ENCODE peak calls at places on chromosome 2, in six cellular contexts. One of them, this sample, is unnamed. For H3K4me1, the result is how much of the 10 kb centered on the place peaks cover.

GRCh38 chr2:97718051-97718882 is 4.9 kb downstream of the ZAP70 start:
- DNase-seq in A549: no peak
- DNase-seq in heart right ventricle: no peak
- DNase-seq in heart left ventricle: peak
- DNase-seq in fibroblast of lung: no peak
- DNase-seq in PC-9: no peak
- DNase-seq in this sample: peak

GRCh38 chr2:44572196-44572900 is 210.6 kb downstream of the CAMKMT start:
- DNase-seq in heart left ventricle: no peak
- DNase-seq in heart right ventricle: no peak
- DNase-seq in PC-9: peak
- DNase-seq in fibroblast of lung: peak
- DNase-seq in A549: no peak
- DNase-seq in this sample: no peak

GRCh38 chr2:118846667-118847446 is 591 bp downstream of the EN1 start:
- DNase-seq in A549: peak
- DNase-seq in fibroblast of lung: no peak
- DNase-seq in heart right ventricle: no peak
- DNase-seq in PC-9: no peak
- DNase-seq in heart left ventricle: no peak
- DNase-seq in this sample: no peak

GRCh38 chr2:173048901-173049661 is 26.6 kb upstream of the MAP3K20 start:
- DNase-seq in heart right ventricle: peak
- DNase-seq in A549: peak
- DNase-seq in heart left ventricle: peak
- DNase-seq in fibroblast of lung: peak
- DNase-seq in PC-9: peak
- DNase-seq in this sample: peak

GRCh38 chr2:158407031-158407430 is 49.5 kb downstream of the CCDC148 start:
- DNase-seq in fibroblast of lung: no peak
- DNase-seq in heart right ventricle: no peak
- DNase-seq in heart left ventricle: no peak
- DNase-seq in PC-9: no peak
- DNase-seq in A549: no peak
- DNase-seq in this sample: no peak

GRCh38 chr2:241454837-241455485 is 53.4 kb downstream of the STK25 start:
- DNase-seq in PC-9: no peak
- DNase-seq in heart right ventricle: no peak
- DNase-seq in fibroblast of lung: no peak
- DNase-seq in A549: no peak
- DNase-seq in heart left ventricle: no peak
- DNase-seq in this sample: no peak

GRCh38 chr2:15822151-15823044 is 118.0 kb upstream of the MYCN start:
- DNase-seq in fibroblast of lung: no peak
- DNase-seq in A549: no peak
- DNase-seq in heart right ventricle: no peak
- DNase-seq in PC-9: no peak
- DNase-seq in heart left ventricle: no peak
- DNase-seq in this sample: no peak

GRCh38 chr2:202941771-202942170 is 29.7 kb downstream of the CARF start:
- DNase-seq in fibroblast of lung: peak
- DNase-seq in heart left ventricle: no peak
- DNase-seq in PC-9: no peak
- DNase-seq in heart right ventricle: no peak
- DNase-seq in A549: no peak
- DNase-seq in this sample: no peak

GRCh38 chr2:234116050-234116449 is 65.5 kb downstream of the SPP2 start:
- DNase-seq in fibroblast of lung: peak
- DNase-seq in heart left ventricle: no peak
- DNase-seq in PC-9: peak
- DNase-seq in A549: no peak
- DNase-seq in heart right ventricle: no peak
- DNase-seq in this sample: no peak

GRCh38 chr2:173101687-173102086 is 26.0 kb downstream of the MAP3K20 start:
- DNase-seq in A549: no peak
- DNase-seq in fibroblast of lung: no peak
- DNase-seq in heart left ventricle: no peak
- DNase-seq in PC-9: no peak
- DNase-seq in heart right ventricle: no peak
- DNase-seq in this sample: no peak

GRCh38 chr2:85244798-85245197 is 83.0 kb downstream of the TGOLN2 start:
- DNase-seq in heart left ventricle: no peak
- DNase-seq in fibroblast of lung: no peak
- DNase-seq in heart right ventricle: no peak
- DNase-seq in PC-9: no peak
- DNase-seq in A549: no peak
- DNase-seq in this sample: no peak

GRCh38 chr2:85246348-85246747 is 81.4 kb downstream of the TGOLN2 start:
- DNase-seq in fibroblast of lung: no peak
- DNase-seq in heart right ventricle: no peak
- DNase-seq in A549: no peak
- DNase-seq in PC-9: no peak
- DNase-seq in heart left ventricle: no peak
- DNase-seq in this sample: no peak

GRCh38 chr2:85245891-85246290 is 81.9 kb downstream of the TGOLN2 start:
- DNase-seq in heart left ventricle: no peak
- DNase-seq in heart right ventricle: no peak
- DNase-seq in A549: no peak
- DNase-seq in PC-9: no peak
- DNase-seq in fibroblast of lung: peak
- DNase-seq in this sample: no peak

GRCh38 chr2:85242321-85242720 is 85.5 kb downstream of the TGOLN2 start:
- DNase-seq in heart left ventricle: no peak
- DNase-seq in heart right ventricle: no peak
- DNase-seq in PC-9: no peak
- DNase-seq in A549: no peak
- DNase-seq in fibroblast of lung: no peak
- DNase-seq in this sample: no peak

GRCh38 chr2:85243101-85244072 is 84.4 kb downstream of the TGOLN2 start:
- DNase-seq in A549: peak
- DNase-seq in PC-9: no peak
- DNase-seq in heart right ventricle: peak
- DNase-seq in heart left ventricle: peak
- DNase-seq in fibroblast of lung: no peak
- DNase-seq in this sample: no peak
- TF ChIP-seq CTCF in A549: peak
- TF ChIP-seq CTCF in PC-9: no peak
- TF ChIP-seq CTCF in heart right ventricle: peak
- TF ChIP-seq CTCF in heart left ventricle: peak
- TF ChIP-seq CTCF in fibroblast of lung: peak
- TF ChIP-seq CTCF in this sample: no peak

DNA sequence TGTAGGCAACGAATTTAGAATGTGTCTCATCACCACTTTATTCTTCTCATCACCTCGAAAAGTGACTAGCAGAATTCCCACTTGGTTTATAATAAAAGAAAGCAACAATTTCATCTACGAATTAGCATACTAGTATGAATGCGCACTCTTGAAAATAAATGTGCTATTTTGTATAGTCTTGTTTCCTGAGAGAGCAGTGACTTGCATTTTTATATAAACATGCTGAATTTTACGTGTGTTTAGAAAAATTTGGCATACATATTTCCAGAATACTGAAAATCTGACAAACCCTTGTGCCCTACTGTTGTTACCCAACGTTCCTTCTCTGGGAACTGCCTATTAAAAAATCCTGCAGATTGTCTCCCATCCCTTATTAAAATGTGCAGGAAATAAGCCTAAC is 786.8 kb downstream of the TSN start:
- DNase-seq in heart right ventricle: no peak
- DNase-seq in PC-9: no peak
- DNase-seq in A549: no peak
- DNase-seq in heart left ventricle: no peak
- DNase-seq in fibroblast of lung: no peak
- DNase-seq in this sample: no peak
- H3K4me1 ChIP-seq in heart right ventricle: under half
- H3K4me1 ChIP-seq in PC-9: under half
- H3K4me1 ChIP-seq in A549: under half
- H3K4me1 ChIP-seq in heart left ventricle: under half
- H3K4me1 ChIP-seq in fibroblast of lung: under half
- H3K4me1 ChIP-seq in this sample: under half

GRCh38 chr2:53767405-53768232 is at the start of gene CHAC2:
- DNase-seq in fibroblast of lung: peak
- DNase-seq in heart right ventricle: peak
- DNase-seq in heart left ventricle: peak
- DNase-seq in PC-9: peak
- DNase-seq in A549: peak
- DNase-seq in this sample: peak
- TF ChIP-seq CTCF in fibroblast of lung: peak
- TF ChIP-seq CTCF in heart right ventricle: peak
- TF ChIP-seq CTCF in heart left ventricle: peak
- TF ChIP-seq CTCF in PC-9: no peak
- TF ChIP-seq CTCF in A549: no peak
- TF ChIP-seq CTCF in this sample: peak

GRCh38 chr2:169980001-169980400 is 152.7 kb downstream of the UBR3 start:
- DNase-seq in A549: no peak
- DNase-seq in heart right ventricle: no peak
- DNase-seq in PC-9: no peak
- DNase-seq in heart left ventricle: no peak
- DNase-seq in fibroblast of lung: peak
- DNase-seq in this sample: no peak
- H3K4me1 ChIP-seq in A549: under half
- H3K4me1 ChIP-seq in heart right ventricle: under half
- H3K4me1 ChIP-seq in PC-9: under half
- H3K4me1 ChIP-seq in heart left ventricle: under half
- H3K4me1 ChIP-seq in fibroblast of lung: under half
- H3K4me1 ChIP-seq in this sample: under half

GRCh38 chr2:126634273-126634861 is 21.6 kb upstream of the GYPC start:
- DNase-seq in heart left ventricle: peak
- DNase-seq in A549: no peak
- DNase-seq in heart right ventricle: no peak
- DNase-seq in fibroblast of lung: peak
- DNase-seq in PC-9: peak
- DNase-seq in this sample: no peak
- TF ChIP-seq CTCF in heart left ventricle: peak
- TF ChIP-seq CTCF in A549: peak
- TF ChIP-seq CTCF in heart right ventricle: peak
- TF ChIP-seq CTCF in fibroblast of lung: peak
- TF ChIP-seq CTCF in PC-9: peak
- TF ChIP-seq CTCF in this sample: no peak

GRCh38 chr2:42031281-42031680 is 16.5 kb upstream of the PKDCC start:
- DNase-seq in fibroblast of lung: no peak
- DNase-seq in heart left ventricle: no peak
- DNase-seq in PC-9: no peak
- DNase-seq in A549: no peak
- DNase-seq in heart right ventricle: no peak
- DNase-seq in this sample: no peak
- H3K4me1 ChIP-seq in fibroblast of lung: under half
- H3K4me1 ChIP-seq in heart left ventricle: under half
- H3K4me1 ChIP-seq in PC-9: under half
- H3K4me1 ChIP-seq in A549: under half
- H3K4me1 ChIP-seq in heart right ventricle: under half
- H3K4me1 ChIP-seq in this sample: under half

GRCh38 chr2:1414121-1414520 is 858 bp downstream of the TPO start:
- DNase-seq in fibroblast of lung: no peak
- DNase-seq in heart left ventricle: no peak
- DNase-seq in PC-9: no peak
- DNase-seq in A549: no peak
- DNase-seq in heart right ventricle: no peak
- DNase-seq in this sample: no peak
- TF ChIP-seq CTCF in fibroblast of lung: no peak
- TF ChIP-seq CTCF in heart left ventricle: no peak
- TF ChIP-seq CTCF in PC-9: no peak
- TF ChIP-seq CTCF in A549: no peak
- TF ChIP-seq CTCF in heart right ventricle: no peak
- TF ChIP-seq CTCF in this sample: no peak

This sample was measured in mucosa of descending colon.